ENCODE peak calls at places on chromosome 4, in seven cellular contexts. O is activated naive CD4-positive, alpha-beta T cell treated with anti-CD3 and anti-CD28 coated beads for 36 hours; M is fibroblast of the aortic adventitia; V is mucosa of descending colon; Q is GM19239; J is cardiac fibroblast; U is iris pigment epithelial cell. F is an unnamed sample.

GRCh38 chr4:102783006-102783405 is 22.2 kb upstream of the MANBA start:
- DNase-seq in O (no peak), M (peak), V (no peak), Q (no peak), J (no peak), U (peak), F (peak)

GRCh38 chr4:95547708-95548471 is 883 bp downstream of the UNC5C start:
- DNase-seq in O (no peak), M (peak), V (peak), Q (no peak), J (peak), U (peak), F (peak)

GRCh38 chr4:23686169-23686903 is 203.5 kb downstream of the PPARGC1A start:
- DNase-seq in O (no peak), M (no peak), V (peak), Q (no peak), J (no peak), U (no peak), F (no peak)

GRCh38 chr4:151559595-151559994 is 150.6 kb downstream of the FHIP1A start:
- DNase-seq in O (no peak), M (no peak), V (no peak), Q (no peak), J (no peak), U (no peak), F (no peak)

GRCh38 chr4:83644677-83645639 is 109.0 kb downstream of the GPAT3 start:
- DNase-seq in O (peak), M (peak), V (no peak), Q (peak), J (peak), U (peak), F (peak)

GRCh38 chr4:25795566-25796454 is 67.0 kb downstream of the SEL1L3 start:
- DNase-seq in O (no peak), M (peak), V (no peak), Q (no peak), J (peak), U (peak), F (peak)

GRCh38 chr4:143482753-143483362 is 30.6 kb upstream of the SMARCA5 start:
- DNase-seq in O (peak), M (peak), V (peak), Q (peak), J (peak), U (peak), F (peak)

GRCh38 chr4:4631150-4631549 is 89.3 kb upstream of the STX18 start:
- DNase-seq in O (no peak), M (no peak), V (no peak), Q (peak), J (no peak), U (no peak), F (no peak)

GRCh38 chr4:108744307-108744706 is 18.5 kb downstream of the ETNPPL start:
- DNase-seq in O (no peak), M (no peak), V (no peak), Q (no peak), J (no peak), U (no peak), F (no peak)

GRCh38 chr4:87220094-87220831 is at the start of gene KLHL8:
- DNase-seq in O (peak), M (peak), V (peak), Q (peak), J (peak), U (peak), F (peak)

GRCh38 chr4:37693450-37694190 is 7.4 kb upstream of the RELL1 start:
- DNase-seq in O (no peak), M (peak), V (no peak), Q (no peak), J (peak), U (peak), F (peak)

GRCh38 chr4:76166480-76166879 is 18.3 kb upstream of the NUP54 start:
- DNase-seq in O (no peak), M (no peak), V (no peak), Q (no peak), J (no peak), U (no peak), F (no peak)

F was measured in fibroblast of lung.